ENCODE peak calls at places on chromosomes 16 and 17, in four cellular contexts. U, Z, I and T are unnamed samples.

GRCh38 chr17:77400445-77400870 is 259.7 kb downstream of the SEC14L1 start:
- DNase-seq in U (peak), Z (no peak), I (peak), T (peak)

GRCh38 chr16:88373211-88373610 is 9.5 kb upstream of the ZNF469 start:
- DNase-seq in Z (no peak), U (no peak), I (no peak), T (no peak)

GRCh38 chr17:5584971-5585794 is 874 bp upstream of the NLRP1 start:
- DNase-seq in I (no peak), Z (peak), U (no peak), T (no peak)

GRCh38 chr16:12021578-12022265 is 45.2 kb downstream of the SNX29 start:
- DNase-seq in U (no peak), I (no peak), Z (peak), T (no peak)

GRCh38 chr17:16463341-16464000 is 28.5 kb downstream of the LRRC75A start:
- DNase-seq in U (no peak), I (no peak), Z (no peak), T (peak)

GRCh38 chr17:35287286-35287811 is 44.5 kb downstream of the SLFN5 start:
- DNase-seq in Z (no peak), I (no peak), U (no peak), T (no peak)

GRCh38 chr16:86075488-86075785 is 176.5 kb downstream of the IRF8 start:
- DNase-seq in Z (no peak), U (no peak), I (no peak), T (peak)

GRCh38 chr16:47732122-47732805 is 271.1 kb downstream of the PHKB start:
- DNase-seq in I (no peak), Z (peak), U (no peak), T (no peak)

GRCh38 chr17:64781394-64781793 is 119.3 kb upstream of the SMURF2 start:
- DNase-seq in I (peak), Z (no peak), U (no peak), T (peak)

GRCh38 chr17:82332669-82333278 is 792 bp downstream of the SECTM1 start:
- DNase-seq in U (no peak), I (no peak), Z (peak), T (peak)